ENCODE peak calls at places on chromosome 9, in nine cellular contexts. N is neural crest cell, V is dermis blood vessel endothelial cell, P is stomach, C is NCI-H146, K is astrocyte of the spinal cord, J is HTR-8/SVneo, Y is HS-5, I is midbrain. E is an unnamed sample.

GRCh38 chr9:109171926-109172325 is 4.9 kb upstream of the FRRS1L start:
- DNase-seq in V (peak; percentile 21), P (no peak), J (no peak), N (no peak), I (no peak), K (peak; percentile 49), Y (peak; percentile 81), C (no peak), E (no peak)

GRCh38 chr9:88659126-88659525 is 124.1 kb downstream of the NXNL2 start:
- DNase-seq in J (no peak), V (no peak), C (no peak), K (no peak), P (no peak), N (no peak), I (no peak), Y (no peak), E (no peak)

GRCh38 chr9:84708400-84708799 is 38.9 kb downstream of the NTRK2 start:
- DNase-seq in V (no peak), I (no peak), C (no peak), N (no peak), Y (no peak), J (no peak), K (no peak), P (no peak), E (no peak)

GRCh38 chr9:122464633-122465567 is 12.8 kb downstream of the OR1J1 start:
- DNase-seq in Y (peak; percentile 71), J (peak; percentile 52), N (peak; percentile 54), V (peak; percentile 96), P (peak; percentile 83), K (peak; percentile 86), C (peak; percentile 42), I (peak; percentile 89), E (peak; percentile 82)

GRCh38 chr9:81609782-81610738 is 79.3 kb downstream of the TLE1 start:
- DNase-seq in C (no peak), N (no peak), J (peak; percentile 10), P (no peak), Y (no peak), I (no peak), V (no peak), K (peak; percentile 56), E (no peak)

GRCh38 chr9:128392302-128393152 is 21.4 kb downstream of the URM1 start:
- DNase-seq in Y (no peak), P (no peak), C (no peak), K (no peak), V (no peak), N (no peak), J (no peak), I (no peak), E (no peak)

GRCh38 chr9:34457266-34458012 is 931 bp downstream of the FAM219A start:
- DNase-seq in J (peak; percentile 61), P (peak; percentile 66), K (peak; percentile 71), C (peak; percentile 71), I (peak; percentile 73), N (peak; percentile 37), V (peak; percentile 83), Y (no peak), E (peak; percentile 63)

GRCh38 chr9:127950513-127951210 is 13.0 kb upstream of the DPM2 start:
- DNase-seq in N (peak; percentile 72), K (no peak), C (no peak), P (no peak), J (no peak), I (peak; percentile 95), V (no peak), Y (no peak), E (no peak)

GRCh38 chr9:19701274-19701673 is 87.6 kb downstream of the SLC24A2 start:
- DNase-seq in K (no peak), C (no peak), P (no peak), V (no peak), I (no peak), J (no peak), N (no peak), Y (no peak), E (no peak)

GRCh38 chr9:136119259-136120118 is 814 bp upstream of the TMEM250 start:
- DNase-seq in J (no peak), I (no peak), Y (no peak), P (no peak), V (peak; percentile 41), K (peak; percentile 27), C (peak; percentile 34), N (no peak), E (peak; percentile 95)

GRCh38 chr9:129676970-129677369 is 11.5 kb downstream of the PRRX2 start:
- DNase-seq in I (no peak), P (no peak), K (no peak), Y (no peak), N (no peak), J (no peak), C (no peak), V (no peak), E (no peak)

GRCh38 chr9:80797841-80798688 is 891.3 kb downstream of the TLE1 start:
- DNase-seq in Y (peak; percentile 35), I (peak; percentile 71), N (no peak), P (no peak), J (no peak), K (peak; percentile 77), C (no peak), V (no peak), E (no peak)

GRCh38 chr9:77707696-77708095 is 59.6 kb upstream of the GNA14 start:
- DNase-seq in N (no peak), I (no peak), Y (peak; percentile 97), K (peak; percentile 97), P (peak; percentile 40), V (peak; percentile 98), C (no peak), J (peak; percentile 74), E (no peak)

GRCh38 chr9:83754383-83754977 is 46.7 kb upstream of the UBQLN1 start:
- DNase-seq in P (no peak), Y (no peak), K (no peak), I (no peak), V (no peak), N (no peak), C (no peak), J (no peak), E (no peak)

GRCh38 chr9:40909821-40910220 is 218.7 kb downstream of the FOXD4L6 start:
- DNase-seq in Y (no peak), P (no peak), J (no peak), K (no peak), V (no peak), I (no peak), C (no peak), N (no peak), E (no peak)

GRCh38 chr9:136593581-136593980 is 47.7 kb upstream of the NOTCH1 start:
- DNase-seq in K (no peak), J (no peak), Y (no peak), C (no peak), N (no peak), V (no peak), I (no peak), P (no peak), E (no peak)

GRCh38 chr9:78697653-78698052 is 400.7 kb downstream of the PSAT1 start:
- DNase-seq in I (no peak), P (no peak), Y (no peak), J (no peak), K (no peak), C (no peak), V (no peak), N (no peak), E (no peak)

GRCh38 chr9:13186091-13186490 is 93.4 kb downstream of the MPDZ start:
- DNase-seq in P (no peak), K (no peak), I (no peak), Y (no peak), V (no peak), N (no peak), J (no peak), C (no peak), E (no peak)

GRCh38 chr9:79524266-79524665 is 47.5 kb upstream of the TLE4 start:
- DNase-seq in I (no peak), C (no peak), Y (no peak), K (peak; percentile 55), N (no peak), P (no peak), J (no peak), V (no peak), E (no peak)

GRCh38 chr9:79662553-79662956 is 90.8 kb downstream of the TLE4 start:
- DNase-seq in P (no peak), C (no peak), J (no peak), I (no peak), N (peak; percentile 24), K (peak; percentile 50), V (peak; percentile 87), Y (no peak), E (no peak)

GRCh38 chr9:7402704-7403389 is 396.7 kb downstream of the DMAC1 start:
- DNase-seq in V (no peak), K (peak; percentile 6), C (no peak), Y (no peak), J (no peak), I (no peak), P (no peak), N (no peak), E (no peak)

GRCh38 chr9:3865373-3865772 is 339.6 kb upstream of the RFX3 start:
- DNase-seq in I (no peak), P (no peak), N (no peak), Y (peak; percentile 31), V (peak; percentile 55), C (no peak), J (no peak), K (peak; percentile 35), E (no peak)

GRCh38 chr9:97811534-97812246 is 41.3 kb upstream of the FOXE1 start:
- DNase-seq in V (peak; percentile 28), Y (peak; percentile 51), K (peak; percentile 24), N (no peak), P (no peak), J (peak; percentile 41), C (no peak), I (no peak), E (no peak)

GRCh38 chr9:95762322-95762721 is 113.2 kb upstream of the ERCC6L2 start:
- DNase-seq in J (no peak), N (no peak), I (no peak), C (no peak), P (no peak), V (no peak), K (no peak), Y (no peak), E (no peak)

GRCh38 chr9:100366121-100366520 is 13.4 kb upstream of the TEX10 start:
- DNase-seq in I (no peak), Y (no peak), N (no peak), K (no peak), J (no peak), P (no peak), C (no peak), V (no peak), E (no peak)

GRCh38 chr9:129597355-129598088 is 23.4 kb downstream of the C9orf50 start:
- DNase-seq in P (peak; percentile 92), N (peak; percentile 60), V (peak; percentile 51), Y (no peak), J (no peak), C (no peak), K (peak; percentile 90), I (no peak), E (no peak)

GRCh38 chr9:123401879-123402513 is 46.0 kb downstream of the CRB2 start:
- DNase-seq in V (peak; percentile 77), J (peak; percentile 68), I (peak; percentile 51), N (peak; percentile 55), Y (no peak), K (peak; percentile 54), P (no peak), C (peak; percentile 12), E (no peak)

GRCh38 chr9:76883341-76883740 is 22.6 kb downstream of the PRUNE2 start:
- DNase-seq in K (no peak), P (no peak), I (no peak), V (no peak), N (no peak), Y (no peak), J (no peak), C (no peak), E (no peak)

GRCh38 chr9:19642256-19642655 is 146.6 kb downstream of the SLC24A2 start:
- DNase-seq in C (peak; percentile 70), K (no peak), J (no peak), Y (no peak), N (no peak), V (no peak), I (peak; percentile 80), P (no peak), E (no peak)

GRCh38 chr9:120358877-120359276 is 221.1 kb downstream of the CDK5RAP2 start:
- DNase-seq in J (no peak), K (no peak), V (no peak), I (no peak), N (no peak), Y (no peak), C (no peak), P (no peak), E (no peak)

GRCh38 chr9:76615149-76615548 is 149.1 kb upstream of the PCA3 start:
- DNase-seq in V (no peak), K (no peak), P (peak; percentile 75), Y (no peak), N (no peak), C (no peak), J (no peak), I (no peak), E (no peak)

E was measured in left lobe of liver.